ENCODE peak calls at places on chromosome 12, in four cellular contexts. One of them, this sample, is unnamed.

GRCh38 chr12:2551097-2551496 is 243.7 kb upstream of the FKBP4 start:
- DNase-seq in GM23338: no peak
- DNase-seq in body of pancreas: no peak
- DNase-seq in pancreas: no peak
- DNase-seq in this sample: no peak

GRCh38 chr12:120886194-120887018 is 17.8 kb downstream of the SPPL3 start:
- DNase-seq in GM23338: no peak
- DNase-seq in body of pancreas: no peak
- DNase-seq in pancreas: no peak
- DNase-seq in this sample: no peak

GRCh38 chr12:52268212-52268611 is 6.2 kb upstream of the KRT86 start:
- DNase-seq in GM23338: no peak
- DNase-seq in body of pancreas: no peak
- DNase-seq in pancreas: no peak
- DNase-seq in this sample: no peak

GRCh38 chr12:58452546-58452945 is 467.8 kb downstream of the LRIG3 start:
- DNase-seq in GM23338: no peak
- DNase-seq in body of pancreas: no peak
- DNase-seq in pancreas: no peak
- DNase-seq in this sample: no peak

GRCh38 chr12:77845831-77846230 is 15.1 kb downstream of the NAV3 start:
- DNase-seq in GM23338: no peak
- DNase-seq in body of pancreas: no peak
- DNase-seq in pancreas: no peak
- DNase-seq in this sample: no peak

GRCh38 chr12:21888464-21888863 is 52.8 kb downstream of the ABCC9 start:
- DNase-seq in GM23338: no peak
- DNase-seq in body of pancreas: no peak
- DNase-seq in pancreas: no peak
- DNase-seq in this sample: no peak

GRCh38 chr12:5889381-5890047 is 55.5 kb downstream of the ANO2 start:
- DNase-seq in GM23338: peak; percentile 44
- DNase-seq in body of pancreas: no peak
- DNase-seq in pancreas: no peak
- DNase-seq in this sample: peak; percentile 44

GRCh38 chr12:116556964-116557706 is 2.0 kb upstream of the MAP1LC3B2 start:
- DNase-seq in GM23338: no peak
- DNase-seq in body of pancreas: no peak
- DNase-seq in pancreas: no peak
- DNase-seq in this sample: no peak

GRCh38 chr12:3030821-3031415 is 46.3 kb upstream of the TSPAN9 start:
- DNase-seq in GM23338: no peak
- DNase-seq in body of pancreas: no peak
- DNase-seq in pancreas: no peak
- DNase-seq in this sample: no peak

GRCh38 chr12:100926669-100927248 is 132.2 kb downstream of the ANO4 start:
- DNase-seq in GM23338: peak; percentile 94
- DNase-seq in body of pancreas: peak; percentile 44
- DNase-seq in pancreas: peak; percentile 29
- DNase-seq in this sample: peak; percentile 51

GRCh38 chr12:5509557-5509956 is 77.6 kb downstream of the NTF3 start:
- DNase-seq in GM23338: no peak
- DNase-seq in body of pancreas: no peak
- DNase-seq in pancreas: no peak
- DNase-seq in this sample: no peak

GRCh38 chr12:132181570-132182200 is 37.4 kb downstream of the NOC4L start:
- DNase-seq in GM23338: no peak
- DNase-seq in body of pancreas: no peak
- DNase-seq in pancreas: no peak
- DNase-seq in this sample: no peak

GRCh38 chr12:91009319-91009950 is 4.7 kb upstream of the EPYC start:
- DNase-seq in GM23338: no peak
- DNase-seq in body of pancreas: no peak
- DNase-seq in pancreas: no peak
- DNase-seq in this sample: no peak

GRCh38 chr12:55930771-55931316 is at the start of gene DGKA:
- DNase-seq in GM23338: peak; percentile 74
- DNase-seq in body of pancreas: peak; percentile 33
- DNase-seq in pancreas: no peak
- DNase-seq in this sample: peak; percentile 46

GRCh38 chr12:46407360-46407759 is 34.8 kb upstream of the SLC38A2 start:
- DNase-seq in GM23338: no peak
- DNase-seq in body of pancreas: no peak
- DNase-seq in pancreas: no peak
- DNase-seq in this sample: no peak

GRCh38 chr12:131038159-131038558 is 84.5 kb downstream of the ADGRD1 start:
- DNase-seq in GM23338: no peak
- DNase-seq in body of pancreas: no peak
- DNase-seq in pancreas: no peak
- DNase-seq in this sample: no peak

GRCh38 chr12:128388461-128388921 is 121.5 kb downstream of the TMEM132C start:
- DNase-seq in GM23338: no peak
- DNase-seq in body of pancreas: no peak
- DNase-seq in pancreas: no peak
- DNase-seq in this sample: no peak

GRCh38 chr12:47808049-47808448 is 11.7 kb downstream of the HDAC7 start:
- DNase-seq in GM23338: peak; percentile 34
- DNase-seq in body of pancreas: peak; percentile 43
- DNase-seq in pancreas: peak; percentile 44
- DNase-seq in this sample: no peak

GRCh38 chr12:45966486-45966885 is 23.9 kb downstream of the SCAF11 start:
- DNase-seq in GM23338: peak; percentile 18
- DNase-seq in body of pancreas: no peak
- DNase-seq in pancreas: no peak
- DNase-seq in this sample: no peak

GRCh38 chr12:21451529-21451928 is 14.1 kb downstream of the PYROXD1 start:
- DNase-seq in GM23338: peak; percentile 71
- DNase-seq in body of pancreas: no peak
- DNase-seq in pancreas: no peak
- DNase-seq in this sample: no peak

GRCh38 chr12:12482959-12483358 is 79.7 kb downstream of the DUSP16 start:
- DNase-seq in GM23338: no peak
- DNase-seq in body of pancreas: no peak
- DNase-seq in pancreas: no peak
- DNase-seq in this sample: no peak
- H3K36me3 ChIP-seq in GM23338: peaks cover 21% of the 10 kb centered on the region
- H3K36me3 ChIP-seq in body of pancreas: peaks cover 5% of the 10 kb centered on the region
- H3K36me3 ChIP-seq in pancreas: peaks cover 36% of the 10 kb centered on the region
- H3K36me3 ChIP-seq in this sample: peaks cover 17% of the 10 kb centered on the region

DNA sequence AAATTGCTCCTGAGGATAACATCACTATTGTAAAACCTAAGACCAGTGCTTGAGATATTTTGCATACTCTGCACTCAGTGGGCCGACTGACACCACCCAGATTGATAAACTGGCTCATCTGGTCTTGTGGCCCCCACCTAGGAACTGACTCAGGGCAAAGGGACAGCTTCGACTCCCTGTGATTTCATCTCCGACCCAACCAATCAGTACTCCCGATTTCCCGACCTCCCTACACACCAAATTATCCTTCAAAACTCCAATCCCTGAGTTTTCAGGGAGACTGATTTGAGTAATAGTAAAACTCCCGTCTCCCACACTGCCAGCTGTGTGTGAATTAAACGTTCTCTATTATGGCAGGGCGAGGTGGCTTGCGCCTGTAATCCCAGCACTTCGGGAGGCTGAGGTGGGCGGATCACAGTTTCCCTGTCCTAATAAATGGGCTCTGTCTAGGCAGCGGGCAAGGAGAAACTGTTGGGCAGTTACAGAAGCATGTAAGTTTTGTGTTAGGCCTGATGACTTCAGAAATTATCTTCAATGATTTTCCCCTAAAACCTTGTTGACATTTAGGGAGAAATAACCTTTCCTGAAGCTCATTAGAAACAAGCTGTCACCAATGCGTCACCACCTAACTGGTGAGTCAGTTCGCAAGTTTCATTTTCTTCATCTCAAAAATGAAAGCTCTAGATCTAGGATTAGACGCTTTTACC is 5.3 kb upstream of the UBC start:
- DNase-seq in GM23338: no peak
- DNase-seq in body of pancreas: no peak
- DNase-seq in pancreas: no peak
- DNase-seq in this sample: peak; percentile 37
- H3K27ac ChIP-seq in GM23338: peak overlapping the region; percentile 93
- H3K27ac ChIP-seq in body of pancreas: peak overlapping the region; percentile 28
- H3K27ac ChIP-seq in pancreas: no peak overlapping the region
- H3K27ac ChIP-seq in this sample: no peak overlapping the region

GRCh38 chr12:122518908-122519307 is 7.8 kb downstream of the RSRC2 start:
- DNase-seq in GM23338: no peak
- DNase-seq in body of pancreas: no peak
- DNase-seq in pancreas: no peak
- DNase-seq in this sample: no peak
- H3K36me3 ChIP-seq in GM23338: peaks cover 91% of the 10 kb centered on the region
- H3K36me3 ChIP-seq in body of pancreas: peaks cover 63% of the 10 kb centered on the region
- H3K36me3 ChIP-seq in pancreas: peaks cover 81% of the 10 kb centered on the region
- H3K36me3 ChIP-seq in this sample: peaks cover 100% of the 10 kb centered on the region

GRCh38 chr12:109114644-109115043 is 1.7 kb upstream of the ACACB start:
- DNase-seq in GM23338: no peak
- DNase-seq in body of pancreas: no peak
- DNase-seq in pancreas: no peak
- DNase-seq in this sample: no peak
- H3K27ac ChIP-seq in GM23338: no peak overlapping the region
- H3K27ac ChIP-seq in body of pancreas: peak overlapping the region; percentile 93
- H3K27ac ChIP-seq in pancreas: peak overlapping the region; percentile 70
- H3K27ac ChIP-seq in this sample: no peak overlapping the region

GRCh38 chr12:49565956-49566265 is 2.0 kb downstream of the MCRS1 start:
- DNase-seq in GM23338: no peak
- DNase-seq in body of pancreas: no peak
- DNase-seq in pancreas: no peak
- DNase-seq in this sample: peak; percentile 3

GRCh38 chr12:49567302-49567610 is 686 bp downstream of the MCRS1 start:
- DNase-seq in GM23338: no peak
- DNase-seq in body of pancreas: no peak
- DNase-seq in pancreas: no peak
- DNase-seq in this sample: no peak

GRCh38 chr12:49566361-49566760 is 1.6 kb downstream of the MCRS1 start:
- DNase-seq in GM23338: no peak
- DNase-seq in body of pancreas: no peak
- DNase-seq in pancreas: no peak
- DNase-seq in this sample: no peak

GRCh38 chr12:49564241-49565118 is 3.5 kb downstream of the MCRS1 start:
- DNase-seq in GM23338: no peak
- DNase-seq in body of pancreas: no peak
- DNase-seq in pancreas: no peak
- DNase-seq in this sample: no peak

GRCh38 chr12:49565119-49565955 is 2.6 kb downstream of the MCRS1 start:
- DNase-seq in GM23338: no peak
- DNase-seq in body of pancreas: no peak
- DNase-seq in pancreas: no peak
- DNase-seq in this sample: peak; percentile 1
- H3K36me3 ChIP-seq in GM23338: peaks cover 25% of the 10 kb centered on the region
- H3K36me3 ChIP-seq in body of pancreas: peaks cover 22% of the 10 kb centered on the region
- H3K36me3 ChIP-seq in pancreas: peaks cover 35% of the 10 kb centered on the region
- H3K36me3 ChIP-seq in this sample: peaks cover 57% of the 10 kb centered on the region

GRCh38 chr12:53465679-53466078 is 13.8 kb downstream of the PCBP2 start:
- DNase-seq in GM23338: no peak
- DNase-seq in body of pancreas: no peak
- DNase-seq in pancreas: no peak
- DNase-seq in this sample: no peak
- H3K27ac ChIP-seq in GM23338: peak overlapping the region; percentile 24
- H3K27ac ChIP-seq in body of pancreas: no peak overlapping the region
- H3K27ac ChIP-seq in pancreas: no peak overlapping the region
- H3K27ac ChIP-seq in this sample: no peak overlapping the region